ENCODE peak calls at places on chromosomes 12 and 14, in ten cellular contexts. J is A549, W is tibial nerve, N is right lobe of liver, E is esophagus squamous epithelium, I is endothelial cell of umbilical vein, S is body of pancreas, H is ovary, O is heart left ventricle, Q is uterus. X is an unnamed sample.

GRCh38 chr12:27061317-27061716 is 21.1 kb downstream of the C12orf71 start:
- DNase-seq in I (no peak), O (no peak), Q (no peak), N (no peak), H (no peak), J (no peak), W (no peak), S (no peak), E (no peak), X (no peak)

GRCh38 chr12:20097561-20097960 is 270.8 kb upstream of the PDE3A start:
- DNase-seq in I (peak), Q (no peak), O (no peak), H (no peak), E (no peak), W (no peak), J (no peak), N (no peak), S (no peak), X (no peak)

GRCh38 chr12:3490848-3491382 is at the start of gene PRMT8:
- DNase-seq in S (no peak), J (no peak), W (no peak), N (no peak), Q (no peak), I (no peak), E (no peak), H (no peak), O (no peak), X (peak)

GRCh38 chr14:64812412-64812811 is 67.3 kb downstream of the SPTB start:
- DNase-seq in S (peak), N (no peak), E (no peak), I (no peak), Q (no peak), O (no peak), W (no peak), J (no peak), H (no peak), X (peak)

GRCh38 chr14:90849787-90850444 is 33.7 kb upstream of the TTC7B start:
- DNase-seq in E (no peak), I (no peak), H (no peak), W (no peak), Q (no peak), J (no peak), S (no peak), N (no peak), O (no peak), X (no peak)

GRCh38 chr12:130715996-130716917 is at the start of gene RIMBP2:
- DNase-seq in J (no peak), Q (peak), S (no peak), H (peak), N (no peak), I (no peak), W (no peak), E (no peak), O (no peak), X (no peak)

GRCh38 chr12:65858831-65859230 is 34.5 kb downstream of the HMGA2 start:
- DNase-seq in H (no peak), W (no peak), E (no peak), J (no peak), Q (no peak), I (peak), N (no peak), O (no peak), S (no peak), X (no peak)

GRCh38 chr14:102752239-102752847 is 24.9 kb upstream of the TRAF3 start:
- DNase-seq in Q (no peak), W (no peak), O (no peak), H (no peak), N (no peak), E (no peak), J (no peak), S (no peak), I (no peak), X (no peak)

GRCh38 chr14:100524233-100524932 is 62.8 kb downstream of the BEGAIN start:
- DNase-seq in E (no peak), J (no peak), W (no peak), H (no peak), N (no peak), Q (no peak), I (no peak), O (no peak), S (no peak), X (no peak)

GRCh38 chr12:11553871-11554533 is 95.5 kb upstream of the ETV6 start:
- DNase-seq in O (no peak), S (peak), N (no peak), W (peak), H (no peak), J (peak), I (peak), Q (no peak), E (no peak), X (peak)

GRCh38 chr12:46187023-46187422 is 81.8 kb downstream of the SLC38A1 start:
- DNase-seq in E (no peak), S (no peak), N (no peak), H (no peak), J (no peak), Q (peak), I (no peak), W (peak), O (peak), X (peak)

GRCh38 chr12:106359620-106360399 is 2.3 kb downstream of the POLR3B start:
- DNase-seq in E (no peak), H (no peak), O (no peak), S (no peak), J (no peak), I (no peak), W (no peak), N (no peak), Q (no peak), X (no peak)

GRCh38 chr12:4849024-4849594 is 60.6 kb upstream of the KCNA1 start:
- DNase-seq in Q (no peak), J (peak), H (no peak), I (peak), S (no peak), E (no peak), O (no peak), W (no peak), N (no peak), X (no peak)

GRCh38 chr14:104117341-104118005 is 20.9 kb upstream of the KIF26A start:
- DNase-seq in E (no peak), O (peak), S (no peak), W (no peak), I (no peak), Q (no peak), J (no peak), N (peak), H (peak), X (peak)

GRCh38 chr12:4121506-4122020 is 152.0 kb upstream of the CCND2 start:
- DNase-seq in I (no peak), N (no peak), E (no peak), S (no peak), W (no peak), O (no peak), Q (no peak), H (no peak), J (no peak), X (no peak)

GRCh38 chr12:55736780-55737580 is 5.9 kb upstream of the GDF11 start:
- DNase-seq in N (peak), I (peak), H (no peak), J (peak), Q (peak), E (no peak), S (peak), W (peak), O (peak), X (no peak)

GRCh38 chr12:112927925-112928324 is 10.3 kb upstream of the OAS3 start:
- DNase-seq in O (no peak), W (no peak), H (no peak), J (no peak), I (no peak), Q (no peak), E (no peak), N (no peak), S (no peak), X (no peak)

GRCh38 chr14:93764211-93764659 is 24.1 kb downstream of the PRIMA1 start:
- DNase-seq in S (no peak), H (no peak), I (no peak), J (no peak), E (no peak), N (no peak), O (peak), Q (peak), W (no peak), X (no peak)

GRCh38 chr12:71070416-71071155 is 87.2 kb downstream of the TSPAN8 start:
- DNase-seq in J (no peak), N (no peak), S (no peak), H (no peak), O (no peak), E (no peak), Q (no peak), W (no peak), I (no peak), X (no peak)

GRCh38 chr12:11739980-11740379 is 90.5 kb downstream of the ETV6 start:
- DNase-seq in N (no peak), J (no peak), E (no peak), H (no peak), S (no peak), O (no peak), Q (no peak), W (no peak), I (no peak), X (no peak)

GRCh38 chr12:125015680-125016310 is 22.4 kb downstream of the BRI3BP start:
- DNase-seq in Q (no peak), S (no peak), N (no peak), E (no peak), O (no peak), W (no peak), H (no peak), J (no peak), I (no peak), X (no peak)

GRCh38 chr14:21822109-21822508 is 148.5 kb upstream of the OR4E1 start:
- DNase-seq in S (no peak), J (no peak), E (no peak), I (no peak), N (no peak), O (no peak), W (no peak), Q (no peak), H (no peak), X (no peak)

GRCh38 chr12:29546000-29546399 is 48.5 kb upstream of the OVCH1 start:
- DNase-seq in I (no peak), W (no peak), E (no peak), O (peak), H (no peak), Q (no peak), S (no peak), J (no peak), N (no peak), X (no peak)

GRCh38 chr12:104167519-104168458 is 29.8 kb upstream of the NFYB start:
- DNase-seq in E (no peak), O (no peak), J (no peak), S (no peak), N (no peak), H (no peak), I (no peak), W (no peak), Q (no peak), X (no peak)

GRCh38 chr12:16189849-16190248 is 87.6 kb downstream of the SLC15A5 start:
- DNase-seq in Q (no peak), E (no peak), H (no peak), J (no peak), S (no peak), O (no peak), I (peak), N (no peak), W (no peak), X (no peak)

GRCh38 chr12:40031965-40032364 is 73.9 kb downstream of the SLC2A13 start:
- DNase-seq in S (peak), E (no peak), H (no peak), J (no peak), N (no peak), O (no peak), W (no peak), Q (no peak), I (no peak), X (no peak)

GRCh38 chr14:44803239-44803905 is 158.4 kb downstream of the KLHL28 start:
- DNase-seq in J (peak), S (no peak), I (peak), E (no peak), W (no peak), O (no peak), H (no peak), N (no peak), Q (no peak), X (no peak)

GRCh38 chr12:125143491-125143890 is 78.3 kb downstream of the AACS start:
- DNase-seq in N (no peak), Q (no peak), S (no peak), W (no peak), J (no peak), H (no peak), E (no peak), O (peak), I (peak), X (no peak)

GRCh38 chr12:6104842-6105241 is 19.6 kb downstream of the VWF start:
- DNase-seq in Q (no peak), I (no peak), N (no peak), J (no peak), S (no peak), O (no peak), E (no peak), W (no peak), H (no peak), X (no peak)

GRCh38 chr12:127558363-127558762 is 708.6 kb upstream of the TMEM132C start:
- DNase-seq in N (no peak), J (no peak), Q (no peak), S (no peak), W (no peak), H (no peak), I (no peak), O (no peak), E (no peak), X (no peak)

GRCh38 chr14:64410084-64410774 is 22.1 kb downstream of the MTHFD1 start:
- DNase-seq in E (no peak), N (peak), O (no peak), H (no peak), I (no peak), J (no peak), S (no peak), W (no peak), Q (no peak), X (no peak)

GRCh38 chr12:130465046-130465445 is 127.4 kb downstream of the PIWIL1 start:
- DNase-seq in N (peak), W (no peak), S (no peak), Q (no peak), O (no peak), H (no peak), J (no peak), E (no peak), I (no peak), X (no peak)

GRCh38 chr12:41919526-41920305 is 225.0 kb downstream of the GXYLT1 start:
- DNase-seq in N (no peak), H (no peak), E (no peak), Q (no peak), S (no peak), I (no peak), W (no peak), O (no peak), J (no peak), X (no peak)

GRCh38 chr14:54515670-54516069 is 6.0 kb downstream of the CGRRF1 start:
- DNase-seq in W (no peak), N (no peak), O (no peak), J (no peak), S (no peak), E (no peak), I (no peak), H (no peak), Q (no peak), X (no peak)

GRCh38 chr14:54512393-54512792 is 2.7 kb downstream of the CGRRF1 start:
- DNase-seq in E (no peak), W (no peak), J (no peak), I (peak), S (no peak), N (no peak), Q (no peak), O (no peak), H (no peak), X (no peak)

DNA sequence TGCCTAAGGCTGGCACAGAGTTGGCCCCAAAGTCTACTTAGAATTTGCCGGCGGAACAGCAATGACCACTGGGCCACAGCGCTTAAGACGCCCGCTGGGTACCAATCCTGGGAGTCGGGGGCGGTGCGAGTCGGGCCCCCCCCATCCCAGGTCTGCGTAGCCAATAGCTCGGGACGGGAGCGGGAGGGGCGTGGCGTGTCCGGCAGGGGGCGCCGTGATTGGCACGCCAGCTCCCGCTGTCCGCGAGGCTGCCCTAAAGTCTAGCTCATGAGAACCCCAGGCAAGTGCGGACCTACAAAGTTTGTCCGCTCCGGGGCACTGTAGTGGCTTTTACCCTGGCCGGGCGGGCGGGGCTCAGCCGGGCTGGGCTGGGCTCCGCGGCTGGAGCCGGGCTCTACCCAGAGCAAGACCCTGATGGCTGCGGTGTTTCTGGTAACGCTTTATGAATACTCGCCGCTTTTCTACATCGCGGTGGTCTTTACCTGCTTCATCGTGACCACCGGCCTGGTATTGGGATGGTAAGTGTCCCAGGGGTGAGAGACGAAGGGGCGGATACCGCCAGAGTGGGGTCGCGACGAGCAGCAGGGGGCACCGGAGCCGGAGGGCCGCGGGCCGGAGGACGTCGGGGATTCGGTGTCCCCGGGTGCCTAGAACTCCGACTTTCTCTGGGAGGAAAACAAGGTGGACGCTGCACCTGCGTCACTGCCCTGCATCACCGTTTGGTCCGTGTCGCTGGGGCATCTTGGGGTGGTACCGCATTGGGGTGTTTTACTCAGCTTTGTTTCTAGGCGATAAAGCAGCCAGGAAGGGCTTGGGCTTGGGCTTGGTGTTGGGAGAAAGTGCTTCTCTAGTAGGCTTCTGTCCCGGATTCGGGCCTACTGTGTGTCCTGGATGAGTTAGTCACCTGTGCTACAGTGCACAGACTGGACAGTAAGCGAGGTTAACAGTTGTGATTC is at the start of gene CGRRF1:
- DNase-seq in O (peak), H (peak), J (peak), E (peak), N (peak), W (peak), S (peak), I (peak), Q (peak), X (peak)
- TF ChIP-seq POLR2A in O (no peak), H (peak), J (peak), E (peak), N (peak), W (peak), S (peak), I (peak), Q (peak), X (peak)

GRCh38 chr12:73935817-73936216 is 601.8 kb upstream of the ATXN7L3B start:
- DNase-seq in S (no peak), E (no peak), N (no peak), H (no peak), Q (no peak), I (no peak), O (no peak), J (no peak), W (no peak), X (no peak)
- TF ChIP-seq CTCF in S (peak), E (no peak), N (peak), H (no peak), Q (no peak), I (no peak), O (no peak), J (peak), W (no peak), X (no peak)

GRCh38 chr12:69238589-69239285 is 632 bp upstream of the CPSF6 start:
- DNase-seq in N (no peak), J (no peak), I (no peak), S (no peak), W (no peak), O (no peak), Q (no peak), H (no peak), E (no peak), X (no peak)

GRCh38 chr12:69241444-69242092 is 2.2 kb downstream of the CPSF6 start:
- DNase-seq in E (no peak), H (no peak), J (no peak), I (peak), N (no peak), Q (no peak), S (no peak), O (no peak), W (no peak), X (no peak)

GRCh38 chr12:69240625-69240984 is 1.2 kb downstream of the CPSF6 start:
- DNase-seq in E (no peak), W (no peak), I (peak), Q (no peak), J (peak), H (no peak), O (no peak), N (no peak), S (no peak), X (no peak)

GRCh38 chr12:69239922-69240624 is 704 bp downstream of the CPSF6 start:
- DNase-seq in S (peak), I (peak), O (peak), Q (peak), W (peak), H (peak), J (peak), N (peak), E (no peak), X (peak)

DNA sequence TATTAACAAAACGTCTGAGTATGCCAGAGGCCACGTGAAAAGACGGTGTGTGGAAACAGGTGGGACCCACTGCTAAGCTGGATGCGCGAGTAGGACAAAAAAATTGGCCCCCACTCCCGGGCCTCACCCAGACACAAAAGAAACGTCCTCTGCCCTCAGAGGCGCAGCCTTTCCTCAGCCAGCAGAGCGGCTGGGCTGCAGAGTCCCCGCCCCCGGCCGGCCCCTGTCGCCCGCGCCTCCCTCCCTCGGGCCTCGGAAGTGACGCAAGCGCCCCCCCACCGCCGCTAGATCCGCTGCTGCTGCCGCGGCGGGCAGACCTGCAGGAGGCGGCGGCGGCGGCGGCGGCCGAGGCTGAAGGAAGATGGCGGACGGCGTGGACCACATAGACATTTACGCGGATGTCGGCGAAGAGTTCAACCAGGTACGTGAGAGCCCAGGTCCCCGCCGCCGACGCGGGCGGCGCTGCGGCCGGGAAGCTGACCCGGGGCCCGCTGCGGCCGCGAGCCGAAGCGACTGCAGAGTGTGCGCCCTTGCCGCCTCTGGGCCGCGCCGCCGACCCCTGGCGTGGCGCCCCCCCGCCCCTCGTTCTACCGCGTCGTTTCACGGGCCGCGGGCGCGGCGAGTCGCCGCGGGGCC is at the start of gene CPSF6:
- DNase-seq in N (peak), E (peak), W (peak), Q (peak), J (peak), O (peak), S (peak), H (peak), I (peak), X (peak)
- TF ChIP-seq POLR2A in N (peak), E (peak), W (peak), Q (peak), J (peak), O (no peak), S (peak), H (peak), I (peak), X (peak)

DNA sequence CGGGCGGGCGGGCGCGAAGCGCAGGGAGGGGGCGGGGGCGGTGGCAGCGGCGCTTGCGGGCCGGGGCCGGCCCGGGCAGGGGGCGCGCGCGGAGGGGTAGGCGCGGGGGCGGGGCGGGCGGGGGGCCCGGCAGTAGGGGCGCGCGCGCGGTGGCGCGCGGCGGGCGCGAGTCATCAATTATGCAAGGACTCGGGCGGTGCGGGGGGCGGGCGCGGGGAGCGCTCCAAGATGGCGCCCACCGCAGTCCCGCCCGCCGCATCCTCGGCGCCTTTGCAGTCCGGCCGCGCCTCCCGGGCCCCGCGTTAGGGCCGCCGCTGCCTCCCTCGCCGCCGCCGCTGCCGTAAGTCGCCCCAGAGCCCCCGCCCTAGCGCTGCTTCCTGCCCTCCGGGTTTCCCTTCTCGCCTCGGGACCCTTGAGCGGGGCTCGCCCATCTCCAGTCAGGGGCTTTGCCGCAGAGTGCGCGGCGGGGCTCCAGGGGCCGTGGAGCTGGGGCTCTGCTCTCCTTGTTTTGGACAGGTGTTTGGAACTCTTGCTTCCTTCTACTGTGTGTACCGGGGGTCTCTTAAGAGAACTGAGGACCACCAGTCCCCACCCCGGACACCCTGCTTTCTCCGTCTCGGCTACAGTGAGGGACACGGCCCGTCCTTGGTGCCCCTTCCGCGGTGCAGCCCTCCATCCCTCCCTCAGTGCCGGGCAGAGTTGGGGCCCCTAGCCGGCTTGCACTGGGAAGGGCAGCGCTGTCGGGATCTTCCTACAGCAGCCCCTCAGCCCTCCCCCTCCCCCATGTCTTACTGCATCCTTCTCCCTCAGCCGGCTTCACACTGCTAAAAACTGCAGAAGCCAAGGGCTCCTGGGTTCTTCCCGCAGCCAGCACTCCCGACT is at the start of gene SCN8A:
- DNase-seq in J (peak), W (no peak), H (peak), I (peak), E (no peak), N (no peak), O (peak), S (peak), Q (no peak), X (no peak)
- TF ChIP-seq CTCF in J (peak), W (no peak), H (no peak), I (no peak), E (no peak), N (no peak), O (no peak), S (no peak), Q (no peak), X (no peak)

X was measured in upper lobe of left lung.